ENCODE peak calls at places on chromosomes 4 and X, in four cellular contexts. A is left ventricle myocardium superior, K is NCI-H748 treated with DMSO at 0.1 percent for 48 hours, I is ELR. N is an unnamed sample.

GRCh38 chr4:93828332-93828829 is at the start of gene ATOH1:
- DNase-seq in I (no peak), K (no peak), A (peak; percentile 52), N (peak; percentile 33)

GRCh38 chr4:169136330-169136729 is 126.3 kb upstream of the CBR4 start:
- DNase-seq in K (no peak), A (no peak), I (no peak), N (no peak)

GRCh38 chr4:186010821-186011220 is 58.1 kb upstream of the TLR3 start:
- DNase-seq in K (no peak), A (no peak), I (no peak), N (no peak)

GRCh38 chr4:183905593-183906485 is 732 bp downstream of the STOX2 start:
- DNase-seq in I (no peak), A (peak; percentile 63), K (peak; percentile 4), N (peak; percentile 42)

GRCh38 chrX:32153586-32153985 is 1057.8 kb downstream of the DMD start:
- DNase-seq in K (no peak), A (no peak), I (no peak), N (no peak)

GRCh38 chrX:23503835-23504539 is 163.3 kb upstream of the PRDX4 start:
- DNase-seq in K (peak; percentile 72), A (peak; percentile 79), I (peak; percentile 90), N (peak; percentile 95)

GRCh38 chr4:24137963-24138601 is 248.2 kb upstream of the PPARGC1A start:
- DNase-seq in A (no peak), I (no peak), K (no peak), N (no peak)

GRCh38 chr4:94256833-94257232 is 49.2 kb downstream of the SMARCAD1 start:
- DNase-seq in K (no peak), A (no peak), I (peak; percentile 23), N (no peak)

GRCh38 chr4:54661156-54661555 is 3.4 kb downstream of the KIT start:
- DNase-seq in I (peak; percentile 86), K (no peak), A (no peak), N (no peak)

GRCh38 chr4:104815593-104816156 is 321.0 kb upstream of the CXXC4 start:
- DNase-seq in A (no peak), I (no peak), K (no peak), N (no peak)

GRCh38 chrX:32155044-32155638 is 1056.2 kb downstream of the DMD start:
- DNase-seq in I (no peak), K (no peak), A (no peak), N (no peak)

GRCh38 chrX:71618303-71618721 is at the start of gene CXCR3:
- DNase-seq in K (no peak), A (peak; percentile 62), I (no peak), N (peak; percentile 21)

GRCh38 chrX:131650637-131651410 is 107.0 kb downstream of the OR13H1 start:
- DNase-seq in I (peak; percentile 58), A (no peak), K (no peak), N (peak; percentile 59)

GRCh38 chr4:57324673-57325307 is 214.6 kb upstream of the IGFBP7 start:
- DNase-seq in K (no peak), I (no peak), A (no peak), N (no peak)

GRCh38 chr4:176238157-176238608 is 30.8 kb downstream of the ASB5 start:
- DNase-seq in A (no peak), K (no peak), I (no peak), N (no peak)

GRCh38 chr4:125520258-125520990 is 205.7 kb downstream of the FAT4 start:
- DNase-seq in A (no peak), K (no peak), I (peak; percentile 31), N (peak; percentile 18)

GRCh38 chr4:174865418-174865985 is 36.5 kb upstream of the GLRA3 start:
- DNase-seq in K (no peak), I (peak; percentile 8), A (no peak), N (peak; percentile 13)

GRCh38 chr4:48483006-48483776 is at the start of gene SLC10A4:
- DNase-seq in K (peak; percentile 13), I (peak; percentile 12), A (no peak), N (no peak)

GRCh38 chrX:68831405-68832100 is 2.7 kb downstream of the EFNB1 start:
- DNase-seq in A (no peak), K (no peak), I (peak; percentile 7), N (no peak)

GRCh38 chr4:141686929-141687328 is 50.5 kb downstream of the IL15 start:
- DNase-seq in K (no peak), A (no peak), I (no peak), N (peak; percentile 78)

GRCh38 chr4:25425361-25425760 is 48.3 kb downstream of the ANAPC4 start:
- DNase-seq in I (no peak), K (no peak), A (no peak), N (no peak)

GRCh38 chrX:93538575-93538974 is 134.8 kb downstream of the NAP1L3 start:
- DNase-seq in A (no peak), I (no peak), K (no peak), N (peak; percentile 1)

GRCh38 chr4:127624176-127624575 is 8.6 kb upstream of the INTU start:
- DNase-seq in K (no peak), A (no peak), I (no peak), N (no peak)

GRCh38 chr4:100803751-100804150 is 285.9 kb upstream of the EMCN start:
- DNase-seq in K (no peak), I (no peak), A (no peak), N (no peak)

GRCh38 chr4:73211968-73212367 is 46.6 kb downstream of the ANKRD17 start:
- DNase-seq in I (no peak), A (no peak), K (no peak), N (no peak)

GRCh38 chr4:85825937-85826678 is 351.2 kb downstream of the ARHGAP24 start:
- DNase-seq in K (no peak), I (peak; percentile 66), A (no peak), N (peak; percentile 99)

GRCh38 chrX:137565921-137566745 is at the start of gene ZIC3:
- DNase-seq in I (no peak), A (peak; percentile 72), K (peak; percentile 51), N (peak; percentile 46)

GRCh38 chr4:150001815-150002214 is 76.4 kb upstream of the DCLK2 start:
- DNase-seq in I (peak; percentile 77), A (no peak), K (no peak), N (peak; percentile 92)

GRCh38 chr4:76745264-76745663 is 152.7 kb downstream of the SOWAHB start:
- DNase-seq in A (no peak), I (peak; percentile 64), K (no peak), N (no peak)

GRCh38 chrX:118824173-118824782 is 654 bp downstream of the ZCCHC12 start:
- DNase-seq in K (no peak), I (peak; percentile 3), A (no peak), N (no peak)

GRCh38 chr4:40515398-40516293 is 114.0 kb downstream of the RBM47 start:
- DNase-seq in A (peak; percentile 32), I (peak; percentile 7), K (no peak), N (peak; percentile 90)

GRCh38 chr4:65943076-65943475 is 272.8 kb upstream of the EPHA5 start:
- DNase-seq in A (no peak), I (peak; percentile 84), K (no peak), N (peak; percentile 88)

GRCh38 chr4:182876427-182876826 is 40.8 kb downstream of the DCTD start:
- DNase-seq in I (no peak), K (no peak), A (no peak), N (no peak)

GRCh38 chr4:118770741-118771187 is 65.2 kb downstream of the SEC24D start:
- DNase-seq in I (no peak), K (no peak), A (no peak), N (no peak)

GRCh38 chrX:1086444-1087409 is 125.7 kb downstream of the CRLF2 start:
- DNase-seq in I (peak; percentile 23), A (no peak), K (no peak), N (peak; percentile 26)

N was measured in kidney tubule cell.